ENCODE peak calls at places on chromosomes 2 and 18, in ten cellular contexts. Z is HS-27A, J is T-helper 2 cell, S is DND-41, C is foreskin melanocyte, D is amygdala, Y is iris pigment epithelial cell, V is DMS 273 treated with DMSO at 0.1 percent for 48 hours, P is activated T-cell treated with anti-CD3 and anti-CD28 coated beads for 24 hours, R is astrocyte. H is an unnamed sample.

GRCh38 chr2:147440694-147441093 is 404.1 kb upstream of the ACVR2A start:
- DNase-seq in Z (no peak), J (no peak), S (no peak), C (no peak), D (no peak), Y (no peak), V (no peak), P (no peak), R (no peak), H (no peak)

GRCh38 chr2:80529466-80530165 is 225.1 kb upstream of the LRRTM1 start:
- DNase-seq in Z (no peak), J (no peak), S (no peak), C (no peak), D (no peak), Y (no peak), V (no peak), P (no peak), R (no peak), H (no peak)

GRCh38 chr2:121073320-121074210 is 211.4 kb downstream of the TFCP2L1 start:
- DNase-seq in Z (no peak), J (no peak), S (no peak), C (no peak), D (no peak), Y (no peak), V (no peak), P (no peak), R (no peak), H (no peak)

GRCh38 chr2:11750917-11751316 is 4.5 kb downstream of the LPIN1 start:
- DNase-seq in Z (no peak), J (no peak), S (no peak), C (no peak), D (no peak), Y (peak), V (no peak), P (no peak), R (peak), H (no peak)

GRCh38 chr2:69992310-69993047 is 31.0 kb upstream of the ASPRV1 start:
- DNase-seq in Z (no peak), J (no peak), S (no peak), C (no peak), D (no peak), Y (no peak), V (no peak), P (no peak), R (no peak), H (no peak)

GRCh38 chr2:190044866-190045265 is 17.7 kb downstream of the MSTN start:
- DNase-seq in Z (no peak), J (no peak), S (no peak), C (no peak), D (no peak), Y (no peak), V (no peak), P (no peak), R (no peak), H (no peak)

GRCh38 chr18:37430346-37431076 is 135.1 kb downstream of the CELF4 start:
- DNase-seq in Z (no peak), J (no peak), S (peak), C (no peak), D (no peak), Y (no peak), V (peak), P (no peak), R (no peak), H (no peak)

GRCh38 chr2:197931661-197932312 is 127.4 kb downstream of the PLCL1 start:
- DNase-seq in Z (no peak), J (no peak), S (no peak), C (no peak), D (no peak), Y (no peak), V (no peak), P (no peak), R (no peak), H (no peak)

GRCh38 chr2:182866461-182867369 is at the start of gene FRZB:
- DNase-seq in Z (no peak), J (no peak), S (no peak), C (peak), D (no peak), Y (peak), V (peak), P (no peak), R (peak), H (peak)

GRCh38 chr2:37337636-37338280 is 6.7 kb upstream of the QPCT start:
- DNase-seq in Z (no peak), J (no peak), S (no peak), C (no peak), D (no peak), Y (no peak), V (no peak), P (no peak), R (no peak), H (no peak)

GRCh38 chr2:26080356-26080755 is 46.5 kb downstream of the RAB10 start:
- DNase-seq in Z (no peak), J (no peak), S (no peak), C (no peak), D (no peak), Y (peak), V (no peak), P (no peak), R (no peak), H (no peak)

GRCh38 chr18:52152036-52152435 is 188.0 kb upstream of the DCC start:
- DNase-seq in Z (no peak), J (no peak), S (no peak), C (no peak), D (no peak), Y (no peak), V (no peak), P (no peak), R (peak), H (no peak)

GRCh38 chr2:157898591-157898996 is 22.5 kb upstream of the ACVR1 start:
- DNase-seq in Z (no peak), J (no peak), S (peak), C (peak), D (no peak), Y (peak), V (peak), P (peak), R (peak), H (peak)

GRCh38 chr2:213150315-213150951 is 979 bp downstream of the IKZF2 start:
- DNase-seq in Z (no peak), J (no peak), S (peak), C (no peak), D (no peak), Y (peak), V (no peak), P (no peak), R (peak), H (no peak)

GRCh38 chr18:76145968-76146367 is 349.1 kb downstream of the ZNF516 start:
- DNase-seq in Z (no peak), J (no peak), S (no peak), C (no peak), D (no peak), Y (no peak), V (no peak), P (no peak), R (no peak), H (no peak)

GRCh38 chr18:36187826-36188721 is 777 bp downstream of the MOCOS start:
- DNase-seq in Z (no peak), J (no peak), S (no peak), C (no peak), D (no peak), Y (peak), V (peak), P (no peak), R (no peak), H (no peak)

GRCh38 chr2:197883354-197884032 is 79.1 kb downstream of the PLCL1 start:
- DNase-seq in Z (no peak), J (no peak), S (no peak), C (no peak), D (no peak), Y (peak), V (no peak), P (no peak), R (peak), H (no peak)

GRCh38 chr2:171629113-171629512 is 58.2 kb upstream of the DYNC1I2 start:
- DNase-seq in Z (no peak), J (no peak), S (no peak), C (peak), D (no peak), Y (no peak), V (no peak), P (no peak), R (no peak), H (no peak)

GRCh38 chr2:19187323-19188020 is 171.0 kb downstream of the OSR1 start:
- DNase-seq in Z (no peak), J (no peak), S (no peak), C (no peak), D (no peak), Y (peak), V (no peak), P (no peak), R (peak), H (no peak)

GRCh38 chr18:6284300-6284699 is 130.4 kb downstream of the L3MBTL4 start:
- DNase-seq in Z (no peak), J (no peak), S (no peak), C (no peak), D (no peak), Y (no peak), V (no peak), P (no peak), R (no peak), H (no peak)

H was measured in stimulated activated naive CD8-positive, alpha-beta T cell treated with anti-CD3 and anti-CD28 coated beads, Interleukin-15, amount 100 ng/mL, for 72 hours.